ENCODE peak calls at places on chromosomes 16 and 17, in four cellular contexts. L is cardiac muscle cell, E is left ventricle myocardium inferior, O is upper lobe of right lung. N is an unnamed sample. For H3K4me1, the result is how much of the 10 kb centered on the place peaks cover.

GRCh38 chr17:79509008-79509407 is 101.8 kb downstream of the RBFOX3 start:
- DNase-seq in L (no peak), E (no peak), O (no peak), N (no peak)

GRCh38 chr17:44095647-44096496 is 25.3 kb downstream of the G6PC3 start:
- DNase-seq in L (peak), E (peak), O (peak), N (peak)

GRCh38 chr16:69481901-69482341 is 57.5 kb downstream of the CYB5B start:
- DNase-seq in L (peak), E (peak), O (peak), N (no peak)

GRCh38 chr16:29148867-29149272 is 164.0 kb downstream of the LAT start:
- DNase-seq in L (no peak), E (peak), O (no peak), N (no peak)

GRCh38 chr16:85391175-85391707 is 221.9 kb upstream of the GSE1 start:
- DNase-seq in L (no peak), E (no peak), O (peak), N (no peak)

GRCh38 chr17:33169580-33170285 is 123.4 kb downstream of the ASIC2 start:
- DNase-seq in L (no peak), E (no peak), O (no peak), N (no peak)

GRCh38 chr17:34502426-34502825 is 77.0 kb upstream of the TMEM132E start:
- DNase-seq in L (no peak), E (peak), O (no peak), N (no peak)

GRCh38 chr17:49110504-49110903 is 22.1 kb upstream of the B4GALNT2 start:
- DNase-seq in L (no peak), E (no peak), O (no peak), N (no peak)

GRCh38 chr17:789160-789840 is 7.1 kb downstream of the MRM3 start:
- DNase-seq in L (no peak), E (no peak), O (no peak), N (no peak)

GRCh38 chr16:29963021-29963743 is 1.3 kb downstream of the TMEM219 start:
- DNase-seq in L (no peak), E (no peak), O (no peak), N (no peak)

GRCh38 chr16:11405331-11406176 is 60.3 kb downstream of the RMI2 start:
- DNase-seq in L (peak), E (no peak), O (no peak), N (no peak)

GRCh38 chr17:82217120-82217529 is 4.5 kb upstream of the CCDC57 start:
- DNase-seq in L (peak), E (no peak), O (peak), N (peak)

GRCh38 chr17:82214012-82214628 is 1.5 kb upstream of the CCDC57 start:
- DNase-seq in L (no peak), E (no peak), O (no peak), N (no peak)

GRCh38 chr17:82215972-82216300 is 3.3 kb upstream of the CCDC57 start:
- DNase-seq in L (no peak), E (no peak), O (no peak), N (no peak)

GRCh38 chr17:82216301-82217119 is 3.9 kb upstream of the CCDC57 start:
- DNase-seq in L (peak), E (peak), O (peak), N (peak)

GRCh38 chr17:82215095-82215971 is 2.7 kb upstream of the CCDC57 start:
- DNase-seq in L (peak), E (no peak), O (peak), N (peak)
- H3K4me1 ChIP-seq in L (under half), E (half or more), O (under half), N (under half)

GRCh38 chr17:54937018-54937417 is 31.4 kb downstream of the COX11 start:
- DNase-seq in L (no peak), E (no peak), O (no peak), N (no peak)

GRCh38 chr17:54937426-54937825 is 31.0 kb downstream of the COX11 start:
- DNase-seq in L (no peak), E (no peak), O (no peak), N (no peak)

GRCh38 chr17:54935487-54935886 is 33.0 kb downstream of the COX11 start:
- DNase-seq in L (no peak), E (no peak), O (no peak), N (no peak)

GRCh38 chr17:54933921-54934320 is 33.3 kb downstream of the TOM1L1 start:
- DNase-seq in L (no peak), E (no peak), O (no peak), N (peak)

DNA sequence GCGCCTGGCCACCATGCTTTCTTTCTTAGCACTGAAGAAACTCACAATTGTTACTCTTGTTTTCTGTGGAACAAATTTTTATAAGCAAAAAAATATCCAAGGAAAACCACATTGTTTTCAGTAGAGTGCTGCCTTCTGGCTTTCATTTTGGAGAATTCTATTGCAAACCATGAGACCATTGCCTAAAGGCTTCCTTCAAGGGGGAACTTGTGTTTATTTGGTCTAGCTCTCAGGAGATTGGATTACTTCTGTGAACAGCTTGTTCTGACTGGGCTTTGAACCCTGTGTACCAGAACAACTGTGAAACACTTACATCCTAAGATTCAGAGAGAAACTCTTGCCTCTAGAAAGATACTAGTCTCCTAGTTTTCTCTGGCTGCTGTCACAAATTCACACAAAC is 32.1 kb downstream of the TOM1L1 start:
- DNase-seq in L (no peak), E (no peak), O (no peak), N (no peak)
- H3K4me1 ChIP-seq in L (under half), E (under half), O (under half), N (under half)

GRCh38 chr16:4214215-4214621 is 27.7 kb downstream of the SRL start:
- DNase-seq in L (peak), E (no peak), O (no peak), N (peak)
- H3K4me1 ChIP-seq in L (under half), E (half or more), O (under half), N (under half)

GRCh38 chr17:68297168-68297567 is 5.9 kb downstream of the ARSG start:
- DNase-seq in L (no peak), E (no peak), O (no peak), N (no peak)
- H3K4me1 ChIP-seq in L (under half), E (under half), O (under half), N (under half)

GRCh38 chr16:49128740-49129139 is 152.9 kb downstream of the CBLN1 start:
- DNase-seq in L (no peak), E (no peak), O (no peak), N (no peak)
- H3K4me1 ChIP-seq in L (under half), E (under half), O (under half), N (under half)

GRCh38 chr16:57604177-57604576 is 24.3 kb upstream of the ADGRG1 start:
- DNase-seq in L (no peak), E (no peak), O (no peak), N (no peak)
- H3K4me1 ChIP-seq in L (under half), E (under half), O (under half), N (under half)

DNA sequence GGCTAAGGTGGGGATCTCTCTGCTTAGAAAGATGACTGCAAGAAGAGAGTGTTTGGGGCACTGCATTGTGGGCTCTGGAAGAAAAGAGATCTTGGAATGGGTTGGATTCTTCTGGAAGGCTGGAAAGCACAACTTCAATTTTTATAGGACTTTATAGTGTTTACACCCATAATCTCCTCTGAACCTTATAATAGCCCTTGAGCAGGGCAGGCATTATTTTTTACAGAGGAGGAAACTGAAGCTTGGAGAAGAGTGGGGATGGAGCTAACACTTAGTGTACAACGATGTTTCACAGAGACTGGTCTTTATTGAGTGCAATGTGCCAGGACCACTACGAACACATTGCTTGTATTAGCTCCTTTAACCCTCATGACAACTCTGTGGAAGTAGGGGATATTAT is 10.4 kb downstream of the TNS4 start:
- DNase-seq in L (no peak), E (no peak), O (no peak), N (no peak)
- H3K4me1 ChIP-seq in L (under half), E (under half), O (under half), N (under half)

GRCh38 chr16:57029161-57030160 is 40.1 kb downstream of the NLRC5 start:
- DNase-seq in L (peak), E (no peak), O (no peak), N (no peak)
- H3K4me1 ChIP-seq in L (under half), E (under half), O (under half), N (under half)

GRCh38 chr16:89364603-89365002 is 125.8 kb downstream of the ANKRD11 start:
- DNase-seq in L (peak), E (no peak), O (peak), N (no peak)
- H3K4me1 ChIP-seq in L (under half), E (half or more), O (half or more), N (half or more)

N was measured in hepatocyte.